ENCODE peak calls at places on chromosomes 5 and 9, in ten cellular contexts. J is amniotic stem cell; Z is activated CD8-positive, alpha-beta memory T cell treated with anti-CD3 and anti-CD28 coated beads, Interleukin-2, amount 50 U/mL, for 48 hours; S is left ventricle myocardium inferior; X is activated T-helper 1 cell treated with anti-CD3 and anti-CD28 coated beads, Interleukin-12 subunit alpha, Interleukin-12 subunit beta, Interleukin-2, Interleukin-4 antibody, amounts not matched to agents 30 ng/mL and 10 ng/mL and 1 ng/mL, durations not matched to agents 14 hours and 24 hours and 36 hours; G is C1 segment of cervical spinal cord; Q is amygdala; H is stimulated activated CD8-positive, alpha-beta memory T cell treated with anti-CD3 and anti-CD28 coated beads, Interleukin-12 subunit alpha, Interleukin-12 subunit beta, amount 100 ng/mL, for 4 hours; I is NCI-H345; C is T-helper 2 cell. D is an unnamed sample.

GRCh38 chr9:18706648-18707047 is 232.7 kb downstream of the ADAMTSL1 start:
- DNase-seq in J (no peak), Z (no peak), S (no peak), X (no peak), G (no peak), Q (no peak), H (no peak), I (no peak), C (no peak), D (no peak)

GRCh38 chr5:109958082-109958481 is 268.4 kb downstream of the MAN2A1 start:
- DNase-seq in J (no peak), Z (no peak), S (no peak), X (no peak), G (no peak), Q (no peak), H (no peak), I (no peak), C (no peak), D (no peak)

GRCh38 chr9:98536542-98537173 is 172.1 kb downstream of the GABBR2 start:
- DNase-seq in J (no peak), Z (peak; percentile 73), S (no peak), X (no peak), G (no peak), Q (no peak), H (no peak), I (peak; percentile 14), C (no peak), D (no peak)

GRCh38 chr5:123549256-123549904 is 37.4 kb downstream of the CSNK1G3 start:
- DNase-seq in J (no peak), Z (no peak), S (no peak), X (peak; percentile 70), G (no peak), Q (no peak), H (peak; percentile 24), I (no peak), C (no peak), D (no peak)

GRCh38 chr5:132456553-132457361 is 33.8 kb downstream of the IRF1 start:
- DNase-seq in J (no peak), Z (peak; percentile 75), S (peak; percentile 56), X (peak; percentile 63), G (no peak), Q (no peak), H (no peak), I (no peak), C (no peak), D (no peak)

GRCh38 chr9:36818242-36818938 is 215.7 kb downstream of the PAX5 start:
- DNase-seq in J (no peak), Z (no peak), S (no peak), X (no peak), G (no peak), Q (no peak), H (no peak), I (no peak), C (no peak), D (no peak)

GRCh38 chr5:134177197-134178171 is 734 bp upstream of the SKP1 start:
- DNase-seq in J (peak; percentile 42), Z (no peak), S (no peak), X (no peak), G (no peak), Q (peak; percentile 79), H (no peak), I (peak; percentile 70), C (no peak), D (no peak)

GRCh38 chr5:112004867-112005532 is 248.0 kb upstream of the NREP start:
- DNase-seq in J (no peak), Z (no peak), S (no peak), X (no peak), G (no peak), Q (no peak), H (no peak), I (no peak), C (no peak), D (no peak)

GRCh38 chr5:123809594-123810172 is 297.7 kb downstream of the CSNK1G3 start:
- DNase-seq in J (no peak), Z (no peak), S (no peak), X (no peak), G (no peak), Q (no peak), H (no peak), I (peak; percentile 55), C (no peak), D (no peak)

GRCh38 chr5:54900906-54901725 is 84.3 kb downstream of the ESM1 start:
- DNase-seq in J (no peak), Z (no peak), S (no peak), X (no peak), G (no peak), Q (no peak), H (no peak), I (no peak), C (no peak), D (no peak)

GRCh38 chr5:79956173-79956670 is 34.8 kb downstream of the MTX3 start:
- DNase-seq in J (no peak), Z (no peak), S (no peak), X (no peak), G (no peak), Q (no peak), H (no peak), I (no peak), C (no peak), D (no peak)

GRCh38 chr5:59840200-59840601 is 53.3 kb downstream of the PDE4D start:
- DNase-seq in J (peak; percentile 11), Z (no peak), S (no peak), X (no peak), G (no peak), Q (no peak), H (no peak), I (no peak), C (no peak), D (no peak)

GRCh38 chr9:113927277-113927676 is 51.2 kb downstream of the ZNF618 start:
- DNase-seq in J (no peak), Z (no peak), S (no peak), X (no peak), G (no peak), Q (no peak), H (no peak), I (no peak), C (no peak), D (no peak)